ENCODE peak calls at places on chromosomes 16 and 17, in seven cellular contexts. J is GM13976; F is amniotic stem cell; V is head of caudate nucleus; Q is NCI-H1105; M is activated CD4-positive, alpha-beta T cell treated with anti-CD3 and anti-CD28 coated beads for 48 hours; L is endodermal cell. T is an unnamed sample.

GRCh38 chr17:81043725-81044427 is 8.9 kb downstream of the BAIAP2 start:
- DNase-seq in F (no peak), M (no peak), V (no peak), Q (no peak), J (no peak), L (peak), T (no peak)

GRCh38 chr17:21252289-21252874 is 828 bp downstream of the NATD1 start:
- DNase-seq in L (no peak), M (no peak), Q (no peak), J (no peak), V (no peak), F (no peak), T (no peak)

GRCh38 chr17:35119370-35120185 is at the start of gene RAD51D:
- DNase-seq in M (peak), V (peak), L (peak), Q (peak), F (peak), J (peak), T (peak)

GRCh38 chr17:65638221-65638940 is 76.9 kb upstream of the AXIN2 start:
- DNase-seq in Q (peak), J (no peak), L (no peak), M (no peak), F (no peak), V (no peak), T (peak)

GRCh38 chr17:67779098-67779672 is 46.1 kb upstream of the BPTF start:
- DNase-seq in V (no peak), L (peak), Q (no peak), F (no peak), M (peak), J (peak), T (no peak)

GRCh38 chr16:81517630-81518438 is 73.2 kb downstream of the CMIP start:
- DNase-seq in V (no peak), F (peak), Q (no peak), M (no peak), L (no peak), J (no peak), T (no peak)

GRCh38 chr17:50161023-50161910 is 4.5 kb upstream of the SGCA start:
- DNase-seq in M (peak), Q (peak), L (peak), F (peak), V (peak), J (peak), T (peak)

GRCh38 chr17:14321980-14322776 is 21.3 kb downstream of the HS3ST3B1 start:
- DNase-seq in Q (no peak), M (no peak), F (no peak), V (no peak), J (no peak), L (peak), T (no peak)

GRCh38 chr17:8015957-8016631 is 13.7 kb downstream of the GUCY2D start:
- DNase-seq in Q (no peak), F (no peak), V (no peak), L (peak), M (peak), J (no peak), T (no peak)

GRCh38 chr16:5321925-5322324 is 224.3 kb upstream of the EEF2KMT start:
- DNase-seq in F (no peak), L (no peak), J (no peak), V (no peak), M (no peak), Q (no peak), T (no peak)

GRCh38 chr17:47712330-47713023 is 18.5 kb downstream of the TBKBP1 start:
- DNase-seq in J (no peak), M (no peak), L (no peak), Q (no peak), V (no peak), F (no peak), T (no peak)

GRCh38 chr17:75047398-75048098 is 523 bp downstream of the KCTD2 start:
- DNase-seq in J (peak), Q (no peak), M (peak), L (peak), V (peak), F (no peak), T (no peak)

GRCh38 chr17:49216953-49217650 is 6.6 kb downstream of the ABI3 start:
- DNase-seq in M (no peak), Q (no peak), J (no peak), F (no peak), V (peak), L (no peak), T (peak)

GRCh38 chr17:9299695-9300094 is 275.9 kb downstream of the STX8 start:
- DNase-seq in F (no peak), Q (no peak), J (no peak), V (no peak), M (no peak), L (peak), T (no peak)

GRCh38 chr16:11190585-11191565 is 65.1 kb downstream of the SOCS1 start:
- DNase-seq in L (no peak), V (no peak), Q (no peak), M (peak), F (no peak), J (no peak), T (no peak)

GRCh38 chr16:12513057-12513790 is 290.5 kb downstream of the CPPED1 start:
- DNase-seq in F (no peak), J (no peak), L (no peak), M (no peak), Q (no peak), V (no peak), T (no peak)

T was measured in Ammon's horn.